ENCODE peak calls at places on chromosomes 7 and 10, in six cellular contexts. W, Y, S, O, M and T are unnamed samples.

GRCh38 chr7:90891529-90891928 is 295.4 kb downstream of the CDK14 start:
- DNase-seq in W (no peak), M (no peak), Y (no peak), O (no peak), S (no peak), T (no peak)

GRCh38 chr7:50092579-50093411 is at the start of gene ZPBP:
- DNase-seq in O (peak), Y (peak), M (peak), W (no peak), S (peak), T (peak)

GRCh38 chr7:148501707-148502139 is 88.8 kb upstream of the C7orf33 start:
- DNase-seq in M (no peak), O (no peak), W (no peak), Y (no peak), S (peak), T (no peak)

GRCh38 chr7:155457544-155458316 is at the start of gene EN2:
- DNase-seq in S (no peak), Y (no peak), W (no peak), M (no peak), O (no peak), T (no peak)

GRCh38 chr7:67301667-67302066 is 305.0 kb downstream of the TYW1 start:
- DNase-seq in W (no peak), O (peak), M (no peak), S (no peak), Y (no peak), T (peak)

GRCh38 chr7:123051916-123052315 is 56.4 kb upstream of the TAS2R16 start:
- DNase-seq in M (no peak), S (no peak), O (peak), Y (no peak), W (no peak), T (no peak)

GRCh38 chr7:47578581-47579270 is 3.2 kb downstream of the TNS3 start:
- DNase-seq in Y (no peak), M (no peak), O (peak), S (no peak), W (no peak), T (peak)

GRCh38 chr10:89327803-89328441 is at the start of gene IFIT3:
- DNase-seq in M (peak), W (no peak), Y (no peak), O (peak), S (peak), T (peak)

GRCh38 chr7:29325508-29325907 is 130.9 kb downstream of the CHN2 start:
- DNase-seq in O (no peak), W (no peak), S (peak), Y (no peak), M (no peak), T (no peak)

DNA sequence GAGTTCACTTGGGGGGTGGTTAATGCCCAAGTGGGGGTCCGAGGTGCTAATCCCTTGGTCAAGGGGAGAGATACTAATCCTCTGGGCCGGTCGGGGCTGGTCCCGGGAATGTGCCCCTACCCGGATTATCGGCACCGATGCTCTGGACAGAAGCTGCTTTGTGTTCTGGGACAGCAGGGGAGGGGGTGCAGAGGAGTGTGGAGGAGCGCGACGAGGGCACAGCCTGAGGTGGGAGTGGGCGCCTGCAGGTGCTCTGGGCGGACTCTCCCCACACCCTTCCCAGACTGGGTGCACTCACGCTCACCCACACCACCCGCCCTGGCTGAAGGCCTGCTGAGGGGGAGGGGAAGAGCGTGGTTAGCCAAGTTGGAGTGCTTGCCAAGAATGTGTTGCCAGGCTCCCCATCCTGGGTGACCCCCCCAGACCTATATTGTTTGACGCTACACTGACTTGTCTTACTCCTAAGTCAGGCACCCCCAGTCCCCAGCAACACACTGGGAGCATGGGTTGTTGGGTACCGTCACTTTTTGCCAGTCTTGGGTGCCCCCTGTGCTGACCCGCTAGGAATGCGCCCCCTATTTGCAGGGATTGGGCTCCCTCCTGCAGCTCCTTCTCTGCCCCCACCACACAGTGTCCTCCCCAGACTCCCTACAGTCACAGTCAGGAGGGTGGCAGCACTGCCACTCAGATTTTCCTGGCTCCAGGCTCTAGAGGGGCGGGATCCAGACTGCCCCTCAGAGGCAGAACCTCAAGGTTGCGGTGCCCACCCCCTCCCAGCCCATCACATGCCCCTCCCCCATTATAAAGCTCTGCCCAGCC is 1.2 kb downstream of the SLC4A2 start:
- DNase-seq in O (peak), W (no peak), Y (no peak), M (no peak), S (peak), T (peak)
- TF ChIP-seq CTCF in O (no peak), W (peak), Y (no peak), M (no peak), S (no peak), T (peak)

DNA sequence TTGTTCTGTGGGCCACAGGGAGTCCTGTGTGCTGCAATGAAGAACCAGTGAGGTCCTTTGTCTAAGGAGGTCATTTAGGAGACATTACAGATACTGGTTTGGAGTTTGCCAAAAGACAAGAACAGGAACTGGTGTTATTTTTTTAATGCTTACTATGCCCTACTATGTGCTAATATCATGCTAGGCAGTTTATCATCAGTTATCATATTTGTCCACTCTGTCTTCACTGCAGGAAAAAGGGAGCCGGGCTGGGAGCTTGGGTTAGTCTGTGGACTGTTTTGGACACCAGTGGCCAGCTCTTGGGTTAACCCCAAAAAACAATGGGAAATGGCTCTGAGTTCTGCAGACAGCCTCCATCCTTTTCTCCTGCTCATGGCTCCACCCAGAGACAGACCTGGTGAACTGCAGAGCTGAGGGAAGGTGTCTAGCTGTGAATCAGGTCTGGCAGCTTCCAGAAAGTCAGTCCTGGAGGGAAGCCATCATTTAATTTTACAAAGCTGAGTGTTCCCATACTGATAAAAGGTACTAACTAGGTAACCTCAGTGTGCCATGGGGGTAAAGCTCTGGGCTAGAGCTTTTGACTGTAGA is 101.2 kb upstream of the ZNF746 start:
- DNase-seq in Y (no peak), M (peak), O (peak), W (no peak), S (peak), T (peak)
- TF ChIP-seq CTCF in Y (no peak), M (peak), O (peak), W (peak), S (no peak), T (peak)

GRCh38 chr10:100019824-100020160 is 10.0 kb upstream of the DNMBP start:
- DNase-seq in S (no peak), O (peak), W (no peak), M (no peak), Y (no peak), T (no peak)
- TF ChIP-seq CTCF in S (no peak), O (peak), W (peak), M (no peak), Y (no peak), T (peak)

GRCh38 chr7:112449353-112449752 is 907 bp upstream of the IFRD1 start:
- DNase-seq in Y (no peak), O (peak), M (peak), S (peak), W (no peak), T (no peak)

GRCh38 chr7:112449902-112450806 is at the start of gene IFRD1:
- DNase-seq in Y (peak), M (peak), O (peak), S (peak), W (peak), T (peak)

GRCh38 chr7:112450807-112451661 is 774 bp downstream of the IFRD1 start:
- DNase-seq in Y (peak), M (peak), S (peak), O (peak), W (peak), T (peak)

GRCh38 chr7:112453505-112454171 is 3.4 kb downstream of the IFRD1 start:
- DNase-seq in S (no peak), Y (no peak), W (no peak), M (no peak), O (peak), T (peak)

GRCh38 chr7:112452102-112452888 is 2.0 kb downstream of the IFRD1 start:
- DNase-seq in W (no peak), M (peak), Y (no peak), S (peak), O (peak), T (peak)
- TF ChIP-seq CTCF in W (peak), M (peak), Y (no peak), S (peak), O (peak), T (no peak)

DNA sequence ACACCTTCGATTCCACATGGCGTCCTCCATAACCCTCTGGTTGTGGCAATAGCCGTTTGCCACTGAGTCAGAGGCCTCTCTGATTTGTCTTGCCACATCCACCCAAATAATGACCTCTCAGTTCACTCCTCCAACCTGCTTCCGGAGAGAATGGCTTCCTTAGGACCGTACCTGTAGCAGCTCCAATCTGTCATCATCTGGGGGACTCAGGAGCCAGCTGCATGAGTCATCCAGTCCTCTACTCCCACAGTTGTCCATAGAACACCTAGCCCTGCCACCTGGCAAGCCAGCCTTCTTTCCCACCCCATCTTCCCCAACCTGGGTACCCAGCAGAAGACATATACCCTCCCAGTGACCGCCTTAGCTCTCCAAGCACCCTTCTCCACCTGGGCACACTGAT is 64.4 kb upstream of the MXI1 start:
- DNase-seq in W (no peak), O (no peak), S (no peak), Y (no peak), M (no peak), T (no peak)
- TF ChIP-seq CTCF in W (no peak), O (no peak), S (no peak), Y (no peak), M (no peak), T (no peak)

GRCh38 chr7:112103246-112103645 is 103.0 kb downstream of the DOCK4 start:
- DNase-seq in M (no peak), W (no peak), S (peak), Y (no peak), O (no peak), T (peak)

GRCh38 chr7:112105584-112106540 is 100.3 kb downstream of the DOCK4 start:
- DNase-seq in W (no peak), O (no peak), S (no peak), Y (no peak), M (no peak), T (no peak)

GRCh38 chr7:112097524-112097923 is 108.7 kb downstream of the DOCK4 start:
- DNase-seq in W (no peak), O (no peak), S (no peak), Y (no peak), M (no peak), T (no peak)

GRCh38 chr7:112104153-112104552 is 102.0 kb downstream of the DOCK4 start:
- DNase-seq in M (no peak), W (no peak), S (no peak), O (no peak), Y (no peak), T (no peak)

DNA sequence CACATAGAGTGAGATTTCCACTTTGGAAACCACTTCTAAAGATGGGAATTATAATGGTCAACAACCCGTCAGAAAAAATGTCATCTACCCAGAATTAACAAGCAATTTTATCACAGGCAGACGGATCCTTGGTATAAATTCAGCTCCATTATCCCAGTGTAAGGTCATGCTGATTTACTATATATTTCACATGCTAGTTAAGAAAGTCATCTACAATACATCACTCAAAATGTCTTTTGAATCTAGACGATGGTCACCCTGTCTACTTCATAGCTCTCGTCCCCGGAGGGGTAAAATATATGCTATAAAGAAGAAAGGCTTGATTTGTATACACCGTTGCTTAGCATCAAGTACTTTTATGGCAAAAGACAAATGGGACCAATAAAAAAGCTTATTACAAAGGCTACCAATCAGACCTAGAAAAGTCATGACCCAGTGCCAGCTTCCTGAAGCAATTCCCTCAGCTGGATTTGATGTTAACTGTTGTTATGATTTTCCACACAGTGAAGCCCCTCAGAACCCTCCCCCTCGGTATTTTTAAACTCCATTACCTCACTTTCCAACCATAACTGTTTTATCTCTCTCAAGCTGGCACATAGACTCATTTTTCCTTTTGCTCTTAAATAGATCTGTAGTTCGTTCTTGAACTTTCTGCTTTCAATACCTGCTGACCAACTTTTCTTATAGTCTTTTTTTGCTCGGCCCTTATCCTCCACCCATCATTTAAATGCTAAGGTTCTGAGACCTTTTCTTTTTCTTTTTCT is 104.9 kb downstream of the DOCK4 start:
- DNase-seq in S (no peak), O (no peak), W (no peak), Y (no peak), M (no peak), T (no peak)
- TF ChIP-seq CTCF in S (no peak), O (no peak), W (no peak), Y (no peak), M (no peak), T (no peak)

GRCh38 chr7:133987582-133987981 is 139.6 kb upstream of the LRGUK start:
- DNase-seq in S (no peak), M (no peak), O (no peak), Y (no peak), W (no peak), T (no peak)

GRCh38 chr7:133985300-133985699 is 141.8 kb upstream of the LRGUK start:
- DNase-seq in M (no peak), S (no peak), W (no peak), O (no peak), Y (no peak), T (no peak)

GRCh38 chr7:133978502-133979295 is 148.4 kb upstream of the LRGUK start:
- DNase-seq in W (no peak), S (no peak), M (no peak), Y (no peak), O (no peak), T (no peak)

GRCh38 chr7:133980794-133981193 is 146.3 kb upstream of the LRGUK start:
- DNase-seq in W (no peak), M (no peak), S (no peak), O (no peak), Y (no peak), T (no peak)

GRCh38 chr7:133984023-133984422 is 143.1 kb upstream of the LRGUK start:
- DNase-seq in Y (no peak), O (no peak), M (no peak), W (no peak), S (no peak), T (no peak)
- TF ChIP-seq CTCF in Y (no peak), O (no peak), M (no peak), W (no peak), S (no peak), T (no peak)

DNA sequence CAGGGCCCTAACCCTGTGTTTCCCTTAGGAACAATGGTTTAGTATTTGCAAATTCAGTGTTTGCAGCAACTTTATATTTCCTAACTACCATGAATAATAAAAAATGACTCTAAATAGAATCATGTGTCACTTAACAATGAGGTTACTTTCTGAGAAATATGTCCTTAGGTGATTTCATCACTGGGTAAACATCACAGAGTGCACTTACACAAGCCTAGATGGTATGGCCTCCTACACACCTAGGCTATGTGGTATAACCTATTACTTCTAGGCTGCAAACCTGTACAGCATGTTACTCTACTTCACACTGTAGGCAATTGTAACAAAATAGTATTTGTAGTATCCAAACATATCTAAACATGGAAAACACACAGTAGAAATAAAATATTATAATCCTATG is 1174.6 kb upstream of the LRRTM3 start:
- DNase-seq in M (no peak), O (no peak), S (no peak), Y (no peak), W (no peak), T (no peak)
- TF ChIP-seq CTCF in M (no peak), O (no peak), S (no peak), Y (no peak), W (no peak), T (no peak)

GRCh38 chr10:71616817-71617654 is 102.5 kb downstream of the C10orf105 start:
- DNase-seq in Y (no peak), W (no peak), O (no peak), M (no peak), S (no peak), T (no peak)
- TF ChIP-seq CTCF in Y (no peak), W (no peak), O (no peak), M (no peak), S (no peak), T (no peak)